ENCODE peak calls at places on chromosomes 12 and 14, in eight cellular contexts. U is AG10803, S is tibial nerve, D is transverse colon, V is body of pancreas, B is SJSA1, Q is fibroblast of the aortic adventitia, E is IMR-90. G is an unnamed sample.
A peak's percentile ranks its signal among the peaks of the same experiment; 100 is the strongest.

GRCh38 chr12:10867381-10867780 is 16.7 kb downstream of the PRH1 start:
- DNase-seq in U (no peak), S (no peak), D (no peak), V (no peak), B (no peak), Q (peak; percentile 3), E (no peak), G (no peak)

GRCh38 chr14:39469094-39469710 is 37.0 kb upstream of the FBXO33 start:
- DNase-seq in U (peak; percentile 2), S (no peak), D (peak; percentile 26), V (no peak), B (no peak), Q (peak; percentile 8), E (no peak), G (peak; percentile 50)

GRCh38 chr12:59844775-59845174 is 248.9 kb downstream of the SLC16A7 start:
- DNase-seq in U (no peak), S (no peak), D (no peak), V (no peak), B (no peak), Q (no peak), E (no peak), G (no peak)

GRCh38 chr14:38705220-38705619 is 397.8 kb downstream of the SEC23A start:
- DNase-seq in U (no peak), S (no peak), D (no peak), V (no peak), B (no peak), Q (no peak), E (no peak), G (no peak)

GRCh38 chr14:102986810-102987579 is 64.5 kb downstream of the AMN start:
- DNase-seq in U (peak; percentile 36), S (no peak), D (no peak), V (no peak), B (peak; percentile 80), Q (peak; percentile 74), E (peak; percentile 90), G (peak; percentile 13)

GRCh38 chr14:64244279-64244678 is 49.9 kb downstream of the ESR2 start:
- DNase-seq in U (peak; percentile 15), S (no peak), D (no peak), V (peak; percentile 41), B (no peak), Q (peak; percentile 53), E (no peak), G (no peak)

GRCh38 chr14:39266589-39266870 is 32.8 kb downstream of the MIA2 start:
- DNase-seq in U (no peak), S (no peak), D (peak; percentile 89), V (peak; percentile 94), B (no peak), Q (peak; percentile 48), E (peak; percentile 34), G (peak; percentile 63)

GRCh38 chr14:105882626-105883025 is 356.2 kb downstream of the TMEM121 start:
- DNase-seq in U (no peak), S (no peak), D (peak; percentile 3), V (no peak), B (no peak), Q (no peak), E (no peak), G (peak; percentile 49)

GRCh38 chr14:21022686-21023085 is 2.2 kb downstream of the NDRG2 start:
- DNase-seq in U (no peak), S (no peak), D (no peak), V (no peak), B (no peak), Q (no peak), E (no peak), G (no peak)

GRCh38 chr14:94816113-94816512 is 46.2 kb upstream of the GSC start:
- DNase-seq in U (peak; percentile 23), S (no peak), D (no peak), V (no peak), B (no peak), Q (no peak), E (no peak), G (no peak)

GRCh38 chr12:4118601-4119156 is 154.9 kb upstream of the CCND2 start:
- DNase-seq in U (no peak), S (no peak), D (no peak), V (no peak), B (no peak), Q (no peak), E (no peak), G (no peak)

GRCh38 chr12:2737656-2738241 is 57.0 kb upstream of the FKBP4 start:
- DNase-seq in U (no peak), S (no peak), D (no peak), V (no peak), B (no peak), Q (no peak), E (no peak), G (no peak)

GRCh38 chr12:105561981-105562726 is 231.7 kb downstream of the C12orf75 start:
- DNase-seq in U (peak; percentile 91), S (no peak), D (peak; percentile 31), V (no peak), B (peak; percentile 88), Q (peak; percentile 86), E (peak; percentile 90), G (peak; percentile 35)

GRCh38 chr14:76151398-76152332 is at the start of gene GPATCH2L:
- DNase-seq in U (peak; percentile 82), S (peak; percentile 97), D (peak; percentile 96), V (peak; percentile 95), B (peak; percentile 82), Q (peak; percentile 81), E (peak; percentile 86), G (peak; percentile 94)

GRCh38 chr12:28023156-28023887 is 50.8 kb upstream of the PTHLH start:
- DNase-seq in U (peak; percentile 92), S (no peak), D (no peak), V (no peak), B (peak; percentile 85), Q (peak; percentile 84), E (peak; percentile 95), G (no peak)

GRCh38 chr12:11630046-11630706 is 19.3 kb upstream of the ETV6 start:
- DNase-seq in U (no peak), S (no peak), D (no peak), V (no peak), B (no peak), Q (no peak), E (no peak), G (no peak)

GRCh38 chr14:66233571-66233970 is 252.6 kb upstream of the CCDC196 start:
- DNase-seq in U (no peak), S (no peak), D (no peak), V (no peak), B (no peak), Q (no peak), E (no peak), G (no peak)

DNA sequence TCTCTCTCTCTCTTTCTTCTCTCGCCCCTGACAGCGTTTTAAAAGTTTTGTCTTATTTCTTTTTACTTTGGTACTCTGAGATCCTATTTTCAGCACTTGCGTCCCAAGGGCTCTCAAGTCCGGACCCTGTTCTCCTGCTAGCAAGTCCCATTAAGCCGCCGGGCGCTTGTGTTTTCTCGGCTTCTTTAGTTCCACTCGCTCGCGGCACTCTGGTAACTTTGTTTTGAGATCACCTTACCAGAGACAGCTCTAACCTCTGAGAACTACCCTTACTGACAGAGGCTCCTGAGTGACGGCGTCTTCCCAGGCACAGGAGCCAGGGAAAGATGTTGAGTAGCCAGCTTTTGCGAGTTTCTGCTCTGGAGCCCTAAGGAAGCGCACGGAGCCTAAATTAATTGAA is 2.7 kb upstream of the MYF5 start:
- DNase-seq in U (no peak), S (no peak), D (no peak), V (no peak), B (no peak), Q (peak; percentile 16), E (peak; percentile 14), G (no peak)
- H3K4me3 ChIP-seq in U (no peak overlapping the region), S (no peak overlapping the region), D (no peak overlapping the region), V (no peak overlapping the region), B (no peak overlapping the region), Q (no peak overlapping the region), E (no peak overlapping the region), G (no peak overlapping the region)

DNA sequence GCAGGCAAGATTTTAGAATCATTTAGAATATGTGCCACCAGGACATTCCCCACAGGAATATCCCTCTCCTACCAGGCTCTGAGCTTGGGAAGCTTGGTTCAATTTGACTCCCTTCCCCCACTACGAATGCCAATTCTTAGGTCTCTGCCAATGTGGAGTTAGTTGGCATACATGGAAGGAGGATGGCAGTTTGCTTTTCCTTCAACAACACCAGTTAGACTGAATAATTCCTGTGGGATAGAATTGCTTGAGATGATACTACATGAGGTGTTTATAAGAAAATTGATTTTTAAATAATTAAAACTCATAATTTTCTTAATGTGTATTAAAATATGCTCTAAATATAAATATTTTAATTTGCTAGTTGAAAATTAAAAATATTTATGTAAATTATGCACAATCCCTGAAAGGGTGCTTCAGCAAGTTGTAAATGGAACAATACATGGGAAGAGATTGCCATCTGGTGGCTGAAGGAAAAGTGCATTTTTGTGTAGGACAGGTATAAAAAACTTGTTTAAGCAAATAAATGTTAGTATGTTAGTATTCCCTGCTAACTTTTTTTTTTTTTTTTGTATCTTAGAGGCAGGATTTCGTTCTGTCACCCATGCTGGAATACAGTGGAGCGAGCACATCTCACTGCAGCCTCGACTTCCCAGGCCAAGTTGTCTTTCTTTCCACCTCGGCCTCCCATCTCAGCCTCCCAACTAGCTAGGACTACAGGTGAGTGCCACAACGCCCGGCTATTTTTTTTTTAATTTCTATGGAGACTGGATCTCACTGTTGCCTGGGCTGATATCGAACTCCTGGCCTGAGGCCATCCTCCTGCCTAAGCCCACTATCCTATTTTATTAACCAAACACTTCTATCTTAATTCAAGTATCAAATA is 25.8 kb upstream of the STRAP start:
- DNase-seq in U (peak; percentile 67), S (peak; percentile 93), D (peak; percentile 36), V (peak; percentile 72), B (peak; percentile 49), Q (peak; percentile 86), E (peak; percentile 76), G (no peak)
- H3K4me3 ChIP-seq in U (no peak overlapping the region), S (no peak overlapping the region), D (no peak overlapping the region), V (no peak overlapping the region), B (no peak overlapping the region), Q (no peak overlapping the region), E (no peak overlapping the region), G (no peak overlapping the region)

GRCh38 chr12:132597333-132598283 is 12.8 kb downstream of the LRCOL1 start:
- DNase-seq in U (peak; percentile 70), S (no peak), D (no peak), V (no peak), B (no peak), Q (peak; percentile 34), E (peak; percentile 23), G (peak; percentile 28)
- H3K4me3 ChIP-seq in U (peak overlapping the region; percentile 66), S (no peak overlapping the region), D (peak overlapping the region; percentile 43), V (no peak overlapping the region), B (peak overlapping the region; percentile 31), Q (peak overlapping the region; percentile 68), E (peak overlapping the region; percentile 58), G (peak overlapping the region; percentile 33)

DNA sequence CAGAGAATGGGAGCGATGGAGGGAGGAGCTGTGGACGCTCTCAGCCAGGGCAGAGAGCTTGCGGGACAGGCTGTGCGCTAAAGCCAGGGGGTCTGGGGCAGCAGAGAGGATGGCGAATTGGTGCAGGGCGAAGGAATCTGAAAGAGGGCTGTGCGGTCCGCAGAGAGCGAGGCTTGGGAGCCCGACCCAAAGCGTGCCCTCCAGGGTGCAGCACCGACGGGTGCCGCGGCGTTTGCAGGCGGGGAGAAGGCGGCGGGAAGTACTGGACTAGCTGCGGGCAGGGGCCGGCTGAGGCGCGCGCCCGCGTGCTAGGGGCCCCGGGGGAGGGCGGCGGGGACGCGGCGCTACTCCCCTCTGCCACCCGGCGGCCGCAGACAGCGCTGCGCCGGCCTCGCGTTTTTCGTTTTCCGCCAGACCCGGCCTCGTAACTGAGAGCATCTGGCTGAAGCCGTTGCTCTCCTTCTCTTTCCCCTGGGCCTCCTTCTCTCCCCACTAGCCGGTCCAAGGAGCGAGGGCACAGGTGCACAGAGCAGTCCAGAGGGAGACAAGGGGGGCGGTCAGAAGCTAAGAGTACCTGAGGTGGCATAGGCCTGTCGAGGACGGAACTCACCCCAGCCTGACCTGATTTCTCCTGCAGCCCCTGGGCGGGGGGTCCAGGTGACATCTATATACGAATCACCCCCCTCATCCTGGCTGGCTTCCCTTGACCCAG is 24.9 kb downstream of the SLC6A12 start:
- DNase-seq in U (peak; percentile 34), S (no peak), D (peak; percentile 59), V (peak; percentile 43), B (peak; percentile 39), Q (peak; percentile 42), E (peak; percentile 45), G (no peak)
- H3K4me3 ChIP-seq in U (peak overlapping the region; percentile 61), S (peak overlapping the region; percentile 39), D (peak overlapping the region; percentile 44), V (peak overlapping the region; percentile 18), B (peak overlapping the region; percentile 18), Q (peak overlapping the region; percentile 67), E (peak overlapping the region; percentile 46), G (peak overlapping the region; percentile 21)